ENCODE peak calls at places on chromosomes 7 and 10, in eight cellular contexts. F, Z, J, L, N, C, H and K are unnamed samples.

GRCh38 chr7:144027070-144027469 is 21.7 kb upstream of the OR2A5 start:
- DNase-seq in L (no peak), N (peak), Z (peak), J (no peak), C (no peak), F (no peak), H (no peak), K (peak)

GRCh38 chr7:132251327-132251659 is 325.0 kb downstream of the PLXNA4 start:
- DNase-seq in C (no peak), Z (no peak), J (no peak), N (peak), H (peak), F (peak), L (no peak), K (peak)

GRCh38 chr7:45146531-45147379 is 10.8 kb upstream of the RAMP3 start:
- DNase-seq in Z (peak), C (no peak), J (no peak), N (no peak), H (no peak), L (no peak), F (no peak), K (no peak)

GRCh38 chr7:108643136-108643535 is 73.5 kb downstream of the DNAJB9 start:
- DNase-seq in H (no peak), C (no peak), N (no peak), J (no peak), L (no peak), F (no peak), Z (no peak), K (no peak)

GRCh38 chr10:52463831-52464230 is 149.8 kb downstream of the DKK1 start:
- DNase-seq in H (no peak), Z (no peak), F (no peak), J (no peak), N (no peak), C (no peak), L (no peak), K (no peak)

GRCh38 chr10:124742418-124743187 is 1.6 kb downstream of the FAM53B start:
- DNase-seq in H (no peak), J (no peak), L (no peak), Z (peak), C (no peak), F (peak), N (peak), K (no peak)

GRCh38 chr7:102061981-102062390 is 224.7 kb upstream of the SH2B2 start:
- DNase-seq in L (no peak), F (no peak), N (peak), C (no peak), Z (peak), H (no peak), J (peak), K (no peak)

GRCh38 chr7:50792342-50793114 is 9.8 kb upstream of the GRB10 start:
- DNase-seq in C (no peak), L (no peak), N (peak), F (no peak), Z (peak), J (no peak), H (peak), K (no peak)

GRCh38 chr10:78876449-78876848 is 192.3 kb upstream of the ZMIZ1 start:
- DNase-seq in N (no peak), H (no peak), L (no peak), F (no peak), J (no peak), C (no peak), Z (no peak), K (no peak)

GRCh38 chr10:124956764-124957163 is 14.8 kb downstream of the ZRANB1 start:
- DNase-seq in C (no peak), J (no peak), N (no peak), H (no peak), F (no peak), Z (no peak), L (no peak), K (no peak)

GRCh38 chr7:2855386-2855785 is 11.3 kb upstream of the GNA12 start:
- DNase-seq in L (no peak), J (no peak), Z (no peak), F (no peak), N (no peak), H (no peak), C (no peak), K (no peak)

GRCh38 chr7:2299131-2299829 is 15.0 kb downstream of the SNX8 start:
- DNase-seq in F (no peak), L (no peak), N (no peak), J (no peak), C (peak), Z (no peak), H (no peak), K (no peak)

GRCh38 chr7:136079478-136079892 is 102.3 kb upstream of the MTPN start:
- DNase-seq in F (no peak), H (no peak), J (no peak), N (no peak), L (no peak), C (no peak), Z (no peak), K (no peak)

GRCh38 chr10:14184841-14185500 is 145.8 kb downstream of the FRMD4A start:
- DNase-seq in J (no peak), L (no peak), F (no peak), N (no peak), Z (peak), H (no peak), C (no peak), K (no peak)

GRCh38 chr10:66882271-66882670 is 43.6 kb upstream of the LRRTM3 start:
- DNase-seq in N (no peak), L (no peak), Z (no peak), C (no peak), H (no peak), J (no peak), F (no peak), K (no peak)

GRCh38 chr10:117663750-117664149 is 121.2 kb downstream of the EMX2 start:
- DNase-seq in Z (peak), H (no peak), C (peak), J (no peak), N (peak), L (no peak), F (no peak), K (peak)

GRCh38 chr7:69820479-69821192 is 222.4 kb downstream of the AUTS2 start:
- DNase-seq in N (no peak), F (no peak), C (no peak), Z (no peak), H (no peak), L (no peak), J (no peak), K (no peak)

GRCh38 chr10:74008212-74008731 is 10.4 kb downstream of the VCL start:
- DNase-seq in Z (no peak), J (no peak), C (peak), H (no peak), L (no peak), N (no peak), F (no peak), K (peak)

GRCh38 chr10:86335831-86336230 is 30.8 kb downstream of the GRID1 start:
- DNase-seq in C (no peak), H (no peak), L (no peak), Z (no peak), N (no peak), J (no peak), F (no peak), K (no peak)

GRCh38 chr7:137886266-137886665 is 39.5 kb upstream of the DGKI start:
- DNase-seq in Z (no peak), L (no peak), C (no peak), F (no peak), J (no peak), N (no peak), H (no peak), K (no peak)

GRCh38 chr7:26686448-26686981 is 177.9 kb downstream of the SKAP2 start:
- DNase-seq in H (no peak), F (no peak), J (no peak), N (peak), Z (peak), C (no peak), L (no peak), K (no peak)

DNA sequence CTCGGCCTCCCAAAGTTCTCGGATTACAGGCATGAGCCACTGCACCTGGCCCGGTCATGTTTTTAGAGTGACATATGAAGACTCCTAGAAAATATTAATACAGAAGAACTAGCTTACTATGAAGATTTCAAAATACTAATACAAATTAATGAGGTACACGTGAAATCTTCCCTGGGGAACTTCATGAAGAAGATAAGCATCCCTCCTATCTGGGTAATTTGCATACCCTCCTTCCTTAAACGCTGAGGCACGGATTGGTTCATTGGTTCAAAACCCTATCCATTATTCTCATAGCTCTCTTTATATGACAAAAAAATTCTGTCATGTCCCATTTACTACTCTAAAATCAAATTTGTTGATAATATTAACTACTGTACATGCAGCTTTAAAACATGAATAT is 224.8 kb upstream of the KLF14 start:
- DNase-seq in C (no peak), F (no peak), H (no peak), J (no peak), N (no peak), Z (no peak), L (no peak), K (no peak)
- H3K4me3 ChIP-seq in C (peak), F (no peak), H (no peak), J (no peak), N (peak), Z (peak), L (no peak), K (no peak)

GRCh38 chr10:119028900-119029612 is 458 bp upstream of the NANOS1 start:
- DNase-seq in Z (peak), L (peak), J (peak), H (peak), F (peak), C (no peak), N (peak), K (no peak)
- TF ChIP-seq CTCF in Z (no peak), L (peak), J (no peak), H (peak), F (no peak), C (no peak), N (no peak), K (no peak)

GRCh38 chr7:151017370-151017952 is 6.8 kb downstream of the ATG9B start:
- DNase-seq in N (no peak), J (no peak), L (no peak), F (no peak), Z (no peak), C (no peak), H (no peak), K (no peak)
- H3K4me3 ChIP-seq in N (peak), J (no peak), L (no peak), F (no peak), Z (no peak), C (no peak), H (no peak), K (no peak)

DNA sequence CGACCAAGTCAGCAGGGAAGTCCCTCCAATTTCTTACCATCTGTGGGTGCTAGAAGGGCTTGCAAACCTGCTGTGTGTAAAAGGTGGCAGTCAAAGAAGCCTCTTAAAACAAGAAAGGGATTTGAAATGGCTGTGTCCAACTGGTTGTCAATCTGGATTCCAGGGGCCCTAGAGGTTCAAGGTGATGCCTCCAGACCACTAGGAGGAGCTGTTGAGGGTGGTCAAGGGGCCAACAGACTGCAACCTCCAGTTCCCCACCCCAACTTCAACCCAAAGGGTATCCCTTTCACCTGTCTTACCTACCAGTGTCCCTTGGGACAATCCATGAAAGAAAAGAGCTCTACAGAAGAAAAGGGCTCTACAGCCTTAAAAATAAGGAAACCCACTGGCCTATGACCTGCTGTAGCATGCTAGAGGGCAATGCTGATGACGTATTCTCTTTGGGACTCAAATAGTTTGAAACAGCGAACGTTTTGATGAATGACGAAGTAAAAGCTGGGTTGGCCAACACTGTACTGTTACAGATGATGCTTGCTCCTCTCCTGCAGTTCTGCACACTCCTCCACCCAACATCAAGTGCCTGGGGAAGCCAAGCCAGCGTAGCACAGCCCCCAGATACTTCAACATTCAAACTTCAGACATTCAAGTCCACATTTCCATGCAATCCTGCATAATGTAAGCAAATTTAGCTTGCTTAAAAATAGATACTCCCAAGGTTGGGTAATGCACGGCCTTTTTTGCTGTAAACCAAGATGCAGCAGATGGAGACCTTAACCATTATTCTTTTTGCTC is 46.0 kb upstream of the WDR11 start:
- DNase-seq in C (no peak), H (no peak), J (no peak), N (no peak), F (no peak), L (no peak), Z (peak), K (no peak)
- TF ChIP-seq CTCF in C (no peak), H (no peak), J (no peak), N (no peak), F (no peak), L (no peak), Z (peak), K (peak)

GRCh38 chr10:128780379-128780778 is 654.2 kb upstream of the MKI67 start:
- DNase-seq in L (no peak), C (no peak), N (no peak), Z (no peak), J (no peak), F (no peak), H (no peak), K (no peak)
- H3K4me3 ChIP-seq in L (no peak), C (no peak), N (no peak), Z (no peak), J (no peak), F (no peak), H (no peak), K (no peak)

GRCh38 chr10:3093996-3094395 is 26.6 kb downstream of the PFKP start:
- DNase-seq in N (no peak), Z (no peak), H (no peak), C (no peak), L (no peak), J (no peak), F (no peak), K (no peak)

GRCh38 chr10:3094565-3095168 is 27.3 kb downstream of the PFKP start:
- DNase-seq in Z (no peak), J (no peak), N (no peak), F (no peak), L (no peak), H (no peak), C (no peak), K (peak)

GRCh38 chr10:3097160-3097559 is 29.8 kb downstream of the PFKP start:
- DNase-seq in J (no peak), F (no peak), L (no peak), C (no peak), N (no peak), H (no peak), Z (no peak), K (no peak)

GRCh38 chr10:3095373-3096139 is 28.2 kb downstream of the PFKP start:
- DNase-seq in H (no peak), C (peak), N (peak), J (peak), L (no peak), F (peak), Z (peak), K (peak)

DNA sequence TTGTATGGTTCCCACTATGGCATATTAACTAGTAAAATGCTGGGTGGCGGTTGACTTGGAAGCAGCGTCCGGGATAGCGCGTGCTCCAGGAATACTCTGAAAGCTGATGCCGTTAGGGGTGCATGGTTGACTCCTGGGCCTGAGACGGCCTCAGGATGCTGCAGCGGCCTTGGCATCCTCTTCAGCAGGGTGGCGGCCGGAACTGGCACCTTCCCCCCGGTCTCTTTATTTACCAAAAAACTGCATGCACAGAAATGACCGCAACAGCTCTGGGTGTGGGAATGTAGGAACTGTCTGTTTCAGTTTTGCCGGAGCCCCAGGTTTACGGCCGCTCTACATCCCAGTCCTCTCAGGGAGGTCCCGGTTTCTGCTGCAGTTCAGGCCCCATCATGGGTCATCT is 28.8 kb downstream of the PFKP start:
- DNase-seq in H (no peak), C (no peak), N (no peak), Z (no peak), J (no peak), F (no peak), L (no peak), K (no peak)
- TF ChIP-seq CTCF in H (no peak), C (no peak), N (no peak), Z (no peak), J (no peak), F (no peak), L (no peak), K (no peak)

GRCh38 chr10:72186633-72187330 is 29.0 kb upstream of the ANAPC16 start:
- DNase-seq in F (peak), J (no peak), N (no peak), H (no peak), Z (no peak), L (no peak), C (no peak), K (no peak)
- H3K4me3 ChIP-seq in F (no peak), J (no peak), N (no peak), H (peak), Z (no peak), L (peak), C (no peak), K (no peak)

GRCh38 chr7:39414669-39415035 is 151.6 kb upstream of the YAE1 start:
- DNase-seq in F (no peak), L (no peak), N (no peak), C (no peak), Z (no peak), H (no peak), J (no peak), K (no peak)

GRCh38 chr7:39410582-39410981 is 155.6 kb upstream of the YAE1 start:
- DNase-seq in C (no peak), H (no peak), Z (no peak), J (no peak), N (no peak), L (no peak), F (no peak), K (no peak)

GRCh38 chr7:39415091-39415820 is 150.9 kb upstream of the YAE1 start:
- DNase-seq in N (no peak), C (no peak), J (no peak), H (no peak), L (no peak), Z (no peak), F (no peak), K (peak)

GRCh38 chr7:39416866-39417265 is 149.3 kb upstream of the YAE1 start:
- DNase-seq in H (no peak), N (no peak), Z (no peak), F (no peak), J (no peak), L (no peak), C (no peak), K (no peak)

DNA sequence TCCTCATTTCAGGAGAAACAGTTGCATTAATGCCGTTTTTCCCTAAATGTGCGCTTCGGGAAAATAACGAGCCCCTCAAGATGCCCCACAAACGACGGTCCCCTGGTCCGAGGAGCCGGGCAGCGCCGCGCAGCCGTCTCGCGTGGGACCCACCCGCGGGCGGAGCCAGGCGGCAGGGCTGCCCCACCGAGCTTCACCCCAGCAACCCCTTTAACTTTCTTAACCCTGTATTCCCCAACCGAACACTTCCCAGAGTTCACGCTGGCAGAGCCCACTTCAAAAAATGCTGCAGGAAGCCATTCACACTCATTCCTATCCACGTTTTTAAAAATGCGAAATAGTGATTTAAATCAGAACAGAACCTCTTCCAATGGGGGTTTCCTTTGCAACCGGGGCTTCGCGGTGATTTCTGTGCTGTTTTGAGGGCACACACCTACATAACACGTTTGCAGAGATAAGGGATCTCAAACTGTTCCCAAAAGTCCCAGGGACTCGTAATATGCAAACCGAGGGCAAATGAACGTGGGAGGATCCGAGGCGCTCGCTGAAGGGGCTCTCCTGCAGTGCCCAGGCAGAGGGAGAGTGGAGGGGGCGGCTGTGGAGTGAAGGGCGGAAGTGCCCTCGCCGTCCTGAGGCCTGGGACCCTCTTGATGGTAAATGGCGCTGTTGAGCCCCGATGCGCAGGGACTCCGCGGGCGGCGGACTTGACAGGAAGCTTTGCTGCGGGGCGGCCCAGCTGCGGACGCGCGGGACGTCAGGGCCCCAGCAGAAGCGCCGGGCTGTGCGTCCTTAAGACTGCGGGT is 152.1 kb upstream of the YAE1 start:
- DNase-seq in Z (peak), N (peak), J (peak), C (no peak), L (no peak), F (peak), H (peak), K (no peak)
- TF ChIP-seq CTCF in Z (no peak), N (no peak), J (no peak), C (no peak), L (no peak), F (no peak), H (no peak), K (no peak)